ENCODE peak calls at places on chromosomes 5 and 9, in four cellular contexts. D is CD8-positive, alpha-beta memory T cell; C is IMR-90; U is Caco-2. M is an unnamed sample. For H3K4me1 and H3K27me3, the result is how much of the 10 kb centered on the place peaks cover.

GRCh38 chr9:123389698-123390097 is 33.7 kb downstream of the CRB2 start:
- DNase-seq in D (no peak), C (no peak), U (no peak), M (no peak)

GRCh38 chr5:143527808-143528207 is 124.3 kb upstream of the NR3C1 start:
- DNase-seq in D (no peak), C (peak), U (no peak), M (no peak)

GRCh38 chr5:35651002-35651756 is 33.5 kb downstream of the SPEF2 start:
- DNase-seq in D (peak), C (peak), U (peak), M (peak)

GRCh38 chr9:137745541-137745991 is 126.8 kb downstream of the EHMT1 start:
- DNase-seq in D (no peak), C (peak), U (peak), M (no peak)

GRCh38 chr5:89901983-89902382 is 507.6 kb downstream of the CETN3 start:
- DNase-seq in D (no peak), C (no peak), U (no peak), M (no peak)

GRCh38 chr5:42949348-42950090 is 90.6 kb downstream of the ANXA2R start:
- DNase-seq in D (peak), C (peak), U (no peak), M (peak)

GRCh38 chr5:161165998-161166660 is 314.1 kb upstream of the ATP10B start:
- DNase-seq in D (no peak), C (no peak), U (no peak), M (no peak)

GRCh38 chr5:142697846-142698245 is 12.0 kb upstream of the FGF1 start:
- DNase-seq in D (no peak), C (peak), U (no peak), M (no peak)

GRCh38 chr5:107533946-107534876 is 136.5 kb downstream of the EFNA5 start:
- DNase-seq in D (no peak), C (no peak), U (no peak), M (no peak)

GRCh38 chr9:18910435-18910834 is 122.6 kb downstream of the SAXO1 start:
- DNase-seq in D (no peak), C (peak), U (no peak), M (no peak)

GRCh38 chr5:88190106-88190834 is 78.4 kb downstream of the TMEM161B start:
- DNase-seq in D (no peak), C (no peak), U (no peak), M (no peak)

GRCh38 chr5:142922223-142922952 is 152.2 kb downstream of the ARHGAP26 start:
- DNase-seq in D (no peak), C (peak), U (peak), M (no peak)

GRCh38 chr5:134563962-134564361 is 38.5 kb downstream of the JADE2 start:
- DNase-seq in D (no peak), C (no peak), U (no peak), M (no peak)

DNA sequence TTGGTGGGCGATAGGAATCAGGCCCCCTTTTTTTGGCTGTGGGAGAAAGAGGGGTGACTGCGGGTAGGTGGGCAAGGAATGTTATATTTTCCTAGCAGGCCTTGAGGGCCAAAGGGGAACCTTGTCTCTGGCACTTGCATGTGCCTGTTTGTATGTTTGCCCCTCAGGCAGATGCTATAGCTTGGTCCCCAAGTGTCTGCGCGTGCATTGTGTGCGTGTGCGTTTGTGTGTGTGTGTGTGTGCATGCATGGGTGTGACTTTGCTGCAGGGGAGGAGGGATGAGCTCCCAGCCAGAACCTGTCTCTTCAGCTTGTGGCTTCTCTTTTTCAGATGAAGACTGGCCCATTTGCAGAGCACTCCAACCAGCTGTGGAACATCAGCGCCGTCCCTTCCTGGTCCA is 30.9 kb downstream of the PTPA start:
- DNase-seq in D (no peak), C (no peak), U (no peak), M (no peak)
- H3K4me1 ChIP-seq in D (under half), C (half or more), U (half or more), M (under half)

GRCh38 chr5:126857472-126858410 is 80.8 kb downstream of the LMNB1 start:
- DNase-seq in D (no peak), C (peak), U (no peak), M (no peak)
- H3K4me3 ChIP-seq in D (no peak), C (no peak), U (no peak), M (no peak)

GRCh38 chr5:68395302-68395701 is 179.7 kb downstream of the PIK3R1 start:
- DNase-seq in D (no peak), C (no peak), U (no peak), M (no peak)
- H3K27me3 ChIP-seq in D (under half), C (under half), U (under half), M (under half)

DNA sequence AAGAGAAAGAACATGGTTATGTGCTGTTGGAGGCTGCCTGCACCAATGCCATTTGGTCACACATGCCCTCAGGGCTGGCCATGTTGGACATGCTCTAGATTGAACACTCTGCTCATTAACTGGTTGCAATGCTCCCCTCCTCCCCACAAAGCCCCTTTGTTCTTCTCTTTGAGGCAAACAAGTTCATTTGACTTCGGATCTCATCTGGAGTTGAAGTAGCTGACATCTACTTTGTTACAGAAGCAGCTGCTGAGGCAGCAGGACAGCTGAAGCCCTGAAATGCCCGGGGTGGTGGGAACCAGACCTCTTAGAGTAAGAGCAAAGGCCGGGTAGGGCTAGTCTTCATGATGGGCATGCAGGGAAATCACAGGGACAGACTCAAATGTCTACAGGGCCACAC is 123.5 kb downstream of the APBA1 start:
- DNase-seq in D (no peak), C (no peak), U (no peak), M (no peak)
- H3K4me1 ChIP-seq in D (under half), C (under half), U (under half), M (under half)

DNA sequence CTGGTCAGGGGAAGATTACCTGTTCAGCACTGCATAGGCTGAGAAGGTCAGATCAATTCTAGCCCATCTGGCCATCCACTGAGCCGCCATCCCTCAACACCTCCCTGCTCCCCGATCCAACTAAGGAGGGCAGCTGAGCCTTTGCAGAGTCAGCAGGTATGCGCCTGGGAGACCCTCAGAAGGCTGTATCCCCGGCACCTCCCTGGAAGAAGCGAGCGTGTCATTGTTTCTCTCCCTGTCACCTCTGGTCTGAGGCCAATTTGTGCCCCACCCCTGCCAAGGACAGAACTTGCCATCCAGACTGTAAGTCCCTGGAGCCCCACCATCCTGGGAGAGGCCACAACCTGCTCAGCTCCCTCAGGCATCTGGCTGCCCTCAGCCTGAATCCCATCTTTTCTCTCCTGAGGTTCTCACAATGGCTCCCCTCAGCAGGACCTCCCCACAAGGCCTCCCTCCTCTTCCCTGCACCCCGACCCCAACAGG is 2.6 kb downstream of the CLTB start:
- DNase-seq in D (no peak), C (no peak), U (no peak), M (no peak)
- H3K4me3 ChIP-seq in D (no peak), C (no peak), U (no peak), M (no peak)

GRCh38 chr9:77022783-77023440 is 3.5 kb downstream of the FOXB2 start:
- DNase-seq in D (no peak), C (no peak), U (no peak), M (no peak)

GRCh38 chr9:77020438-77021264 is 1.2 kb downstream of the FOXB2 start:
- DNase-seq in D (no peak), C (no peak), U (no peak), M (no peak)

GRCh38 chr9:77023726-77024125 is 4.3 kb downstream of the FOXB2 start:
- DNase-seq in D (no peak), C (no peak), U (no peak), M (no peak)

GRCh38 chr9:77021289-77021927 is 2.0 kb downstream of the FOXB2 start:
- DNase-seq in D (no peak), C (no peak), U (no peak), M (no peak)

GRCh38 chr9:77021928-77022782 is 2.7 kb downstream of the FOXB2 start:
- DNase-seq in D (no peak), C (no peak), U (no peak), M (no peak)
- H3K27me3 ChIP-seq in D (under half), C (half or more), U (under half), M (half or more)

DNA sequence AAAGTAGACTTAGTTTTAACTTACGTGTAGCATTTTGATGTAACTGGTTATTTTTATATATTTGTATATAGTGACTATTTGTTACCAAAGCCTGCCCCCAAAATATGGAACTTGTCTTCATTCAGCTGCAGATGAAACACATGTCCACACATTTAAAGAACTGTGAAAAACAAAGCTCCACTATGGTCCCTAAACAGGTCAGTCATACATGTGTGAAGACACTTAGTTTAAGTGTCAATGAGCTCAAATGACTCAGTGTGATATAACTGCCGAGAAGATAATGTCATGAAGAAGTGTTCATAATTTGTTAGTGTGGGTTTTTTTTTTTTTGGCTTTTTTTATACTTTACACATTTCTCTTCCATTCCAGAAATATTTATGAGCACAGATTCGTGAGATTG is 28.2 kb downstream of the HAVCR1 start:
- DNase-seq in D (no peak), C (no peak), U (no peak), M (no peak)
- H3K4me1 ChIP-seq in D (under half), C (under half), U (under half), M (under half)

M was measured in HAP-1.